ENCODE peak calls at places on chromosomes 3 and 15, in nine cellular contexts. F, H, G, P, W, M, K, V and Y are unnamed samples.

GRCh38 chr3:42229942-42230688 is 35.9 kb downstream of the CCK start:
- DNase-seq in K (peak; percentile 21), W (peak; percentile 46), P (no peak), F (peak; percentile 9), G (peak; percentile 62), H (no peak), M (no peak), V (no peak), Y (peak; percentile 51)

GRCh38 chr3:128786434-128787020 is 60.5 kb downstream of the RAB7A start:
- DNase-seq in P (no peak), K (no peak), W (peak; percentile 25), H (no peak), F (no peak), V (no peak), M (no peak), G (no peak), Y (no peak)

GRCh38 chr15:23588268-23588667 is 22.8 kb downstream of the MKRN3 start:
- DNase-seq in G (no peak), W (no peak), H (no peak), K (no peak), P (no peak), F (no peak), M (no peak), V (no peak), Y (no peak)

GRCh38 chr3:30768703-30769550 is 125.5 kb downstream of the GADL1 start:
- DNase-seq in F (peak; percentile 48), M (peak; percentile 82), K (peak; percentile 39), P (peak; percentile 42), W (peak; percentile 70), H (peak; percentile 77), V (peak; percentile 86), G (peak; percentile 74), Y (peak; percentile 47)

GRCh38 chr3:24288538-24289236 is 206.0 kb downstream of the THRB start:
- DNase-seq in K (no peak), H (no peak), M (peak; percentile 67), P (no peak), V (peak; percentile 57), W (no peak), G (peak; percentile 85), F (no peak), Y (no peak)

GRCh38 chr3:186519021-186519658 is 25.0 kb downstream of the CRYGS start:
- DNase-seq in F (no peak), K (no peak), W (no peak), P (peak; percentile 38), M (no peak), G (no peak), H (no peak), V (no peak), Y (no peak)

GRCh38 chr15:100170673-100171210 is 171.0 kb downstream of the ADAMTS17 start:
- DNase-seq in H (no peak), K (no peak), M (no peak), P (no peak), G (no peak), W (no peak), V (no peak), F (no peak), Y (no peak)

GRCh38 chr15:83769411-83769960 is 115.6 kb downstream of the ADAMTSL3 start:
- DNase-seq in F (no peak), G (no peak), K (no peak), H (no peak), V (no peak), P (no peak), M (no peak), W (no peak), Y (no peak)

GRCh38 chr3:194450341-194450740 is 36.5 kb downstream of the ATP13A3 start:
- DNase-seq in V (no peak), P (no peak), K (no peak), F (peak; percentile 82), H (no peak), W (no peak), G (no peak), M (no peak), Y (no peak)

GRCh38 chr3:59802045-59802444 is 752.2 kb upstream of the CFAP20DC start:
- DNase-seq in W (no peak), G (no peak), H (no peak), V (no peak), K (no peak), M (no peak), F (no peak), P (no peak), Y (no peak)

GRCh38 chr3:29555590-29555989 is 274.7 kb downstream of the RBMS3 start:
- DNase-seq in M (no peak), F (no peak), G (no peak), H (no peak), K (no peak), V (no peak), W (no peak), P (no peak), Y (no peak)

GRCh38 chr3:67593761-67594234 is 60.6 kb downstream of the SUCLG2 start:
- DNase-seq in H (peak; percentile 34), M (no peak), V (no peak), W (no peak), K (peak; percentile 6), F (no peak), P (no peak), G (no peak), Y (no peak)